ENCODE peak calls at places on chromosomes 11 and 22, in four cellular contexts. B is HepG2, U is K562, P is H1. Z is an unnamed sample.

GRCh38 chr22:25496396-25497064 is 67.9 kb upstream of the GRK3 start:
- DNase-seq in B (no peak), P (no peak), U (no peak), Z (peak; percentile 18)

GRCh38 chr11:380095-380480 is 10.8 kb downstream of the B4GALNT4 start:
- DNase-seq in B (no peak), P (no peak), U (no peak), Z (no peak)

GRCh38 chr11:59186130-59186594 is 14.2 kb downstream of the DTX4 start:
- DNase-seq in P (peak; percentile 82), U (peak; percentile 83), B (peak; percentile 50), Z (peak; percentile 3)

GRCh38 chr22:50581950-50582561 is 593 bp downstream of the CHKB start:
- DNase-seq in B (no peak), U (no peak), P (no peak), Z (no peak)

GRCh38 chr11:87437844-87438223 is 400.1 kb downstream of the TMEM135 start:
- DNase-seq in B (no peak), P (no peak), U (no peak), Z (no peak)

GRCh38 chr22:39290248-39290720 is 29.1 kb downstream of the RPL3 start:
- DNase-seq in P (no peak), U (no peak), B (no peak), Z (no peak)

GRCh38 chr22:37282385-37282677 is at the start of gene CYTH4:
- DNase-seq in U (peak; percentile 38), P (no peak), B (no peak), Z (peak; percentile 28)

GRCh38 chr11:28251263-28251662 is 143.1 kb downstream of the METTL15 start:
- DNase-seq in B (no peak), U (no peak), P (no peak), Z (no peak)

GRCh38 chr11:66334605-66335442 is 1.4 kb downstream of the RIN1 start:
- DNase-seq in B (no peak), P (no peak), U (peak; percentile 17), Z (no peak)

GRCh38 chr11:35005156-35005780 is 88.8 kb downstream of the PDHX start:
- DNase-seq in P (no peak), U (no peak), B (no peak), Z (no peak)

GRCh38 chr11:125724125-125724524 is 22.0 kb upstream of the PATE1 start:
- DNase-seq in U (peak; percentile 11), B (peak; percentile 22), P (no peak), Z (peak; percentile 49)

GRCh38 chr11:69492201-69492991 is 10.9 kb downstream of the LINC01488 start:
- DNase-seq in P (no peak), B (peak; percentile 43), U (no peak), Z (no peak)

GRCh38 chr11:70861534-70861933 is 390.8 kb downstream of the SHANK2 start:
- DNase-seq in U (no peak), P (no peak), B (no peak), Z (no peak)

GRCh38 chr22:28783786-28784671 is 11.5 kb downstream of the CCDC117 start:
- DNase-seq in U (no peak), P (no peak), B (peak; percentile 96), Z (peak; percentile 55)

GRCh38 chr11:44300881-44301855 is 8.8 kb downstream of the ALX4 start:
- DNase-seq in P (no peak), U (no peak), B (no peak), Z (no peak)

GRCh38 chr11:17719940-17720795 is 797 bp downstream of the MYOD1 start:
- DNase-seq in P (peak; percentile 81), U (no peak), B (no peak), Z (peak; percentile 15)

DNA sequence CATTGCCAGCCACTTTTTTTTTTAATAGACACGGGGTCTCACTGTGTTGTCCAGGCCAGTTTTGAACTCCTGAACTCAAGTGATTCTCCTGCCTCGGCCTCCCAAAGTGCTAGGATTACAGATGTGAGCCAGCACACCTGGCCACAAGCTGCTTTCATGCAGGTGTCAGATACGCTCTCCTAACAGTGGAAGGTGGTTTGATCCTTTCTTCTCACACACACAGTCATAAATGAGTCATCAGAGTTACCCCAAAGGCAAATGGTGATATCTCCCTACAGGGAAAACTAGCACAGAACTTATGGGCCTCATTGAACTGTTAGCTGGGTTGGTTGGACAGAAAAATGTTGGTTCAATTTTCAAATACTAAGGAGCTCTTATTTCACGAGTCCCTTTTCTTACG is 38.2 kb upstream of the UBASH3B start:
- DNase-seq in B (no peak), P (no peak), U (no peak), Z (no peak)
- TF ChIP-seq JUN in B (no peak), P (no peak), U (no peak), Z (no peak)

GRCh38 chr11:79417069-79417920 is 23.5 kb downstream of the TENM4 start:
- DNase-seq in B (no peak), U (no peak), P (no peak), Z (no peak)

GRCh38 chr11:79415411-79415810 is 25.4 kb downstream of the TENM4 start:
- DNase-seq in B (no peak), U (no peak), P (no peak), Z (no peak)

GRCh38 chr11:79419120-79419519 is 21.7 kb downstream of the TENM4 start:
- DNase-seq in U (no peak), B (peak; percentile 7), P (no peak), Z (no peak)

GRCh38 chr11:79415912-79416311 is 24.9 kb downstream of the TENM4 start:
- DNase-seq in B (no peak), P (no peak), U (no peak), Z (no peak)

GRCh38 chr11:79418241-79418640 is 22.6 kb downstream of the TENM4 start:
- DNase-seq in B (no peak), U (no peak), P (no peak), Z (no peak)
- H3K4me1 ChIP-seq in B (no peaks in the 10 kb centered on the region), U (no peaks in the 10 kb centered on the region), P (peaks cover 5% of the 10 kb centered on the region), Z (no peaks in the 10 kb centered on the region)

DNA sequence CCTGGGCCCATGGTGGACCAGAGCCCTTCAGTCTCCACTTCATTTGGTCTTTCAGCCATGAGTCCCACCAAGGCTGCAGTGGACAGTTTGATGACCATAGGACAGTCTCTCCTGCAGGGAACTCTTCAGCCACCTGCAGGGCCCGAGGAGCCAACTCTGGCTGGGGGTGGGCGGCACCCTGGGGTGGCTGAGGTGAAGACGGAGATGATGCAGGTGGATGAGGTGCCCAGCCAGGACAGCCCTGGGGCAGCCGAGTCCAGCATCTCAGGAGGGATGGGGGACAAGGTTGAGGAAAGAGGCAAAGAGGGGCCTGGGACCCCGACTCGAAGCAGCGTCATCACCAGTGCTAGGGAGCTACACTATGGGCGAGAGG is 4.3 kb downstream of the ZBTB16 start:
- DNase-seq in B (no peak), U (no peak), P (no peak), Z (no peak)
- H3K79me2 ChIP-seq in B (no peaks in the 10 kb centered on the region), U (no peaks in the 10 kb centered on the region), P (no peaks in the 10 kb centered on the region), Z (peaks cover 6% of the 10 kb centered on the region)

GRCh38 chr11:102469196-102469821 is 16.7 kb upstream of the TMEM123 start:
- DNase-seq in P (no peak), U (no peak), B (no peak), Z (peak; percentile 85)
- TF ChIP-seq JUN in P (no peak), U (no peak), B (no peak), Z (no peak)

GRCh38 chr11:121482231-121483129 is 29.7 kb upstream of the SORL1-AS1 start:
- DNase-seq in U (no peak), P (no peak), B (no peak), Z (peak; percentile 57)
- H3K4me1 ChIP-seq in U (no peaks in the 10 kb centered on the region), P (peaks cover 27% of the 10 kb centered on the region), B (peaks cover 8% of the 10 kb centered on the region), Z (peaks cover 17% of the 10 kb centered on the region)

DNA sequence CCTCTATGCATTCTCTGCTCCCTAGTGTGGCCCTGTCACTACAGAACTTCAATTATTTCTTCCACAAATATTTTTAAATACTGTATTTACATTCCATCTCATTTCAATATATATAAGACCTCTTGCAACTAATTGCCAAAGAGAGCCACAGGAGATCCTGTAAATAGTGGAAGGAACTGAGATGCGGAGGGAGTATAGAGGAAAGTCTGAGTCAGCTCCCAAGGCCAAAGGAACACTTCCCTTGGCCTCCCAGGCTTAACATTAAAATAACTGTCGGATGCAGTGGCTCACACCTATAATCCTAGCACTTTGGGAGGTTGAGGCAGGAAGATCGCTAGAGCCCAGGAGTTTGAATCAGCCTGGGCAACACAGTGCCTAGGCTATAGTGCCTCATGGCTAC is 31.2 kb downstream of the RBFOX2 start:
- DNase-seq in U (no peak), B (no peak), P (no peak), Z (peak; percentile 81)
- H3K79me2 ChIP-seq in U (peaks cover 33% of the 10 kb centered on the region), B (peaks cover 9% of the 10 kb centered on the region), P (no peaks in the 10 kb centered on the region), Z (peaks cover 25% of the 10 kb centered on the region)

DNA sequence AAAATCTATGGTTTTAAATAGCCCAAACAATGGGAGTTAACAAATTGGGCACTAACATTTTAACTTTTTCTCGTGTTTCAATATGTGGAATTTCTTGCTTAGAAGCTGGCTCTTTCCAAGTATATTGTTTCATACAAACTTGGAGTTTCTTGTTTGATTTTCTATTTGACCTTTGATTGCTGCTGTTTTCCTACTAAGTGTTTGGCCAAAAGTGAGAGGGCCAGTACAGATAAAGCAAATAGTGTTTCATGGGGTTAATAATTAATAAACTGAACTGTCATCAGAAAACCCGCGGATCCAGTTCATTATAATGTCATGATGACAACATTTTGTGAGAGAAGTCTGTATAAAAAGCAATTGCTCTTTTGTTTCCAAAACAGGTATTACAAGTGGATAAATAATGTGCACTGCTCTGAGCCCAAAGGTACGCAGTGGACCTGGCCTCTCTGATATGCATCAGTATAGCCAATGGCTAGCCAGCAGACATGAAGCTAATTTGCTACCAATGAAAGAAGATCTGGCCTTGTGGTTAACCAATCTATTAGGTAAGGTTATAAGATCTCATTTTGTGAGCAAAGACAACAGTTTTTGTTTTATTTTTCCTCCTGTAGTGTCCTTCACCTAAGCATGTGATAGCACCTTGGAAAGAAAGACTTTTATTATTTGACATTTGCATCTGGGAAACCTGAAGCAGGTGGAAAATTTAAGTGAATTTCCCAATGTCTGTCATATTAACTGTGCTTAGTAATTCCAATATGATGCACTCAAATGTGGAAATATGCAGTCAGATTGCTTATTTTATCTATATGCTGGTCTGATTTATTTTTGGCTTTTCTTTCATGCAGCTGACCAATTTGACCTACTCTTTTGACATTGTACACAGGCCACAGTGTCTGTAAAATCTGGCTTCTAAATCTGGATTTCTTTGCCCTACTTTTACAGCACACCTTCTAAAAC is 8.3 kb downstream of the GAS2 start:
- DNase-seq in B (peak; percentile 93), U (no peak), P (no peak), Z (no peak)
- TF ChIP-seq JUN in B (no peak), U (no peak), P (no peak), Z (no peak)

Z was measured in endothelial cell of umbilical vein.